ENCODE peak calls at places on chromosomes 13 and 19, in four cellular contexts. M is colonic mucosa, R is neural crest cell, O is Ammon's horn. G is an unnamed sample.

GRCh38 chr19:48569814-48570213 is 17.8 kb downstream of the SULT2B1 start:
- DNase-seq in M (no peak), R (no peak), O (no peak), G (no peak)

GRCh38 chr13:48412881-48413351 is at the start of gene LPAR6:
- DNase-seq in O (peak), R (no peak), M (peak), G (no peak)

GRCh38 chr19:57192064-57192395 is 730 bp downstream of the ZNF264 start:
- DNase-seq in M (no peak), R (no peak), O (no peak), G (no peak)

GRCh38 chr13:94993608-94994007 is 281.3 kb upstream of the SOX21 start:
- DNase-seq in M (no peak), R (no peak), O (no peak), G (no peak)

GRCh38 chr19:18419699-18420460 is 682 bp downstream of the SSBP4 start:
- DNase-seq in O (peak), R (no peak), M (peak), G (no peak)

GRCh38 chr13:18232994-18233782 is 948.4 kb downstream of the TUBA3C start:
- DNase-seq in M (no peak), R (no peak), O (no peak), G (no peak)

GRCh38 chr19:50912102-50912599 is 956 bp upstream of the KLK4 start:
- DNase-seq in R (no peak), O (no peak), M (no peak), G (no peak)

GRCh38 chr13:73672492-73672891 is 461.7 kb downstream of the KLF12 start:
- DNase-seq in R (no peak), O (no peak), M (peak), G (no peak)

GRCh38 chr13:45219123-45219891 is 18.5 kb upstream of the KCTD4 start:
- DNase-seq in O (no peak), M (no peak), R (no peak), G (no peak)

GRCh38 chr19:18233224-18233825 is 7.1 kb upstream of the PDE4C start:
- DNase-seq in O (peak), M (peak), R (peak), G (no peak)

GRCh38 chr19:34094960-34095359 is 77.3 kb upstream of the LSM14A start:
- DNase-seq in R (no peak), M (no peak), O (no peak), G (no peak)

GRCh38 chr19:39937094-39937493 is 2.7 kb upstream of the FCGBP start:
- DNase-seq in O (no peak), R (no peak), M (peak), G (peak)

GRCh38 chr13:99012539-99012938 is 34.7 kb upstream of the DOCK9 start:
- DNase-seq in M (no peak), R (no peak), O (no peak), G (no peak)

GRCh38 chr19:27777726-27778125 is 1435.2 kb downstream of the UQCRFS1 start:
- DNase-seq in R (no peak), O (no peak), M (no peak), G (no peak)

GRCh38 chr13:98475521-98475920 is 101.4 kb downstream of the STK24 start:
- DNase-seq in O (peak), M (no peak), R (peak), G (no peak)

GRCh38 chr19:40633207-40633606 is 32.0 kb downstream of the LTBP4 start:
- DNase-seq in O (no peak), R (no peak), M (no peak), G (no peak)

GRCh38 chr13:96020155-96020575 is 33.0 kb downstream of the UGGT2 start:
- DNase-seq in R (peak), M (peak), O (peak), G (no peak)

GRCh38 chr19:8512991-8513686 is 828 bp downstream of the ZNF414 start:
- DNase-seq in M (no peak), O (no peak), R (no peak), G (no peak)

GRCh38 chr19:37227996-37228395 is 10.0 kb downstream of the ZNF383 start:
- DNase-seq in M (no peak), O (no peak), R (no peak), G (no peak)

GRCh38 chr13:33931397-33931987 is 113.5 kb downstream of the RFC3 start:
- DNase-seq in O (peak), M (no peak), R (peak), G (no peak)

GRCh38 chr19:6718741-6719539 is 1.5 kb downstream of the C3 start:
- DNase-seq in O (peak), R (no peak), M (no peak), G (no peak)

GRCh38 chr13:92303428-92303827 is 905.0 kb downstream of the GPC5 start:
- DNase-seq in R (no peak), O (no peak), M (no peak), G (no peak)

GRCh38 chr19:48638831-48639381 is 1.7 kb upstream of the DBP start:
- DNase-seq in M (peak), O (no peak), R (no peak), G (no peak)

GRCh38 chr13:113860579-113861432 is 3.1 kb downstream of the GAS6 start:
- DNase-seq in M (peak), R (no peak), O (no peak), G (no peak)

GRCh38 chr13:113275387-113275786 is 21.7 kb upstream of the LAMP1 start:
- DNase-seq in M (peak), O (no peak), R (peak), G (peak)

GRCh38 chr19:5804516-5805464 is at the start of gene NRTN:
- DNase-seq in R (no peak), M (peak), O (no peak), G (peak)

GRCh38 chr19:32256341-32256975 is 89.0 kb upstream of the ZNF507 start:
- DNase-seq in O (no peak), M (no peak), R (no peak), G (no peak)

GRCh38 chr19:48962029-48962848 is 2.9 kb upstream of the FTL start:
- DNase-seq in R (no peak), M (peak), O (peak), G (peak)

GRCh38 chr13:113297370-113297871 is 382 bp downstream of the LAMP1 start:
- DNase-seq in O (no peak), M (peak), R (no peak), G (peak)

GRCh38 chr19:45971260-45971902 is 2.3 kb downstream of the NOVA2 start:
- DNase-seq in M (no peak), R (no peak), O (no peak), G (no peak)

GRCh38 chr13:92136449-92137180 is 738.2 kb downstream of the GPC5 start:
- DNase-seq in R (no peak), O (peak), M (no peak), G (no peak)

GRCh38 chr13:75754936-75755335 is 118.8 kb downstream of the LMO7 start:
- DNase-seq in R (no peak), M (no peak), O (no peak), G (no peak)

GRCh38 chr19:50362656-50363424 is 2.6 kb downstream of the NAPSA start:
- DNase-seq in O (no peak), M (no peak), R (no peak), G (no peak)

GRCh38 chr19:2477732-2478191 is 1.8 kb downstream of the GADD45B start:
- DNase-seq in O (no peak), R (no peak), M (peak), G (peak)

GRCh38 chr19:991174-991931 is 7.2 kb downstream of the WDR18 start:
- DNase-seq in M (peak), R (no peak), O (no peak), G (no peak)

GRCh38 chr19:54937926-54938325 is 9.4 kb downstream of the NLRP7 start:
- DNase-seq in O (no peak), M (no peak), R (no peak), G (no peak)

GRCh38 chr19:13700621-13701020 is 63.7 kb upstream of the MRI1 start:
- DNase-seq in O (no peak), M (no peak), R (no peak), G (no peak)

GRCh38 chr13:25731037-25731436 is 320.8 kb downstream of the SHISA2 start:
- DNase-seq in O (no peak), M (no peak), R (no peak), G (no peak)

GRCh38 chr19:46764817-46765291 is 18.6 kb upstream of the STRN4 start:
- DNase-seq in M (peak), O (no peak), R (no peak), G (no peak)

G was measured in CD8-positive, alpha-beta T cell.